ENCODE peak calls at places on chromosomes 3 and 15, in five cellular contexts. C, I, L, Y and W are unnamed samples. For H3K36me3, the result is how much of the 10 kb centered on the place peaks cover.

GRCh38 chr15:69145694-69146492 is 14.5 kb upstream of the GLCE start:
- DNase-seq in C (no peak), I (no peak), L (no peak), Y (peak), W (no peak)

GRCh38 chr3:192802957-192803899 is 75.9 kb upstream of the FGF12 start:
- DNase-seq in C (no peak), I (no peak), L (no peak), Y (peak), W (no peak)

GRCh38 chr3:185549651-185550111 is 2.7 kb downstream of the LIPH start:
- DNase-seq in C (no peak), I (no peak), L (no peak), Y (peak), W (peak)

GRCh38 chr3:137988982-137989381 is 21.0 kb upstream of the CLDN18 start:
- DNase-seq in C (no peak), I (no peak), L (no peak), Y (no peak), W (no peak)

GRCh38 chr3:99472385-99472784 is 166.0 kb upstream of the COL8A1 start:
- DNase-seq in C (no peak), I (no peak), L (no peak), Y (no peak), W (peak)

GRCh38 chr15:100713163-100713867 is 110.9 kb downstream of the ASB7 start:
- DNase-seq in C (peak), I (no peak), L (no peak), Y (peak), W (peak)

GRCh38 chr15:63218114-63218808 is 28.9 kb downstream of the RAB8B start:
- DNase-seq in C (no peak), I (no peak), L (no peak), Y (peak), W (no peak)

GRCh38 chr15:59993950-59994401 is 10.1 kb upstream of the FOXB1 start:
- DNase-seq in C (no peak), I (no peak), L (no peak), Y (no peak), W (no peak)

GRCh38 chr3:123817413-123817812 is 66.7 kb downstream of the MYLK start:
- DNase-seq in C (no peak), I (no peak), L (no peak), Y (peak), W (peak)

GRCh38 chr3:106256249-106256957 is 387.6 kb upstream of the CBLB start:
- DNase-seq in C (no peak), I (no peak), L (no peak), Y (no peak), W (no peak)

GRCh38 chr15:49038382-49038781 is 7.9 kb downstream of the SECISBP2L start:
- DNase-seq in C (no peak), I (no peak), L (no peak), Y (peak), W (peak)

GRCh38 chr15:58383876-58384275 is 47.9 kb upstream of the LIPC start:
- DNase-seq in C (no peak), I (no peak), L (no peak), Y (no peak), W (no peak)

GRCh38 chr3:134029256-134029733 is 430 bp downstream of the SLCO2A1 start:
- DNase-seq in C (no peak), I (no peak), L (no peak), Y (peak), W (no peak)

GRCh38 chr3:3065876-3066275 is 44.3 kb downstream of the IL5RA start:
- DNase-seq in C (no peak), I (no peak), L (no peak), Y (peak), W (no peak)

GRCh38 chr3:56119575-56120349 is 348.5 kb downstream of the ERC2 start:
- DNase-seq in C (peak), I (peak), L (peak), Y (peak), W (peak)

GRCh38 chr3:98556164-98557130 is 24.7 kb downstream of the GPR15 start:
- DNase-seq in C (no peak), I (no peak), L (no peak), Y (no peak), W (peak)

GRCh38 chr3:58645726-58646125 is 20.8 kb downstream of the FAM3D start:
- DNase-seq in C (no peak), I (no peak), L (no peak), Y (no peak), W (peak)

GRCh38 chr3:184183679-184184078 is 2.3 kb upstream of the ABCF3 start:
- DNase-seq in C (no peak), I (no peak), L (no peak), Y (no peak), W (no peak)
- H3K36me3 ChIP-seq in C (under half), I (half or more), L (under half), Y (under half), W (half or more)

GRCh38 chr15:90916461-90916860 is 13.4 kb downstream of the MAN2A2 start:
- DNase-seq in C (no peak), I (no peak), L (no peak), Y (no peak), W (no peak)
- H3K36me3 ChIP-seq in C (under half), I (half or more), L (under half), Y (under half), W (under half)

GRCh38 chr3:81214626-81215025 is 546.8 kb downstream of the GBE1 start:
- DNase-seq in C (no peak), I (no peak), L (no peak), Y (no peak), W (no peak)
- H3K36me3 ChIP-seq in C (under half), I (under half), L (under half), Y (under half), W (under half)

DNA sequence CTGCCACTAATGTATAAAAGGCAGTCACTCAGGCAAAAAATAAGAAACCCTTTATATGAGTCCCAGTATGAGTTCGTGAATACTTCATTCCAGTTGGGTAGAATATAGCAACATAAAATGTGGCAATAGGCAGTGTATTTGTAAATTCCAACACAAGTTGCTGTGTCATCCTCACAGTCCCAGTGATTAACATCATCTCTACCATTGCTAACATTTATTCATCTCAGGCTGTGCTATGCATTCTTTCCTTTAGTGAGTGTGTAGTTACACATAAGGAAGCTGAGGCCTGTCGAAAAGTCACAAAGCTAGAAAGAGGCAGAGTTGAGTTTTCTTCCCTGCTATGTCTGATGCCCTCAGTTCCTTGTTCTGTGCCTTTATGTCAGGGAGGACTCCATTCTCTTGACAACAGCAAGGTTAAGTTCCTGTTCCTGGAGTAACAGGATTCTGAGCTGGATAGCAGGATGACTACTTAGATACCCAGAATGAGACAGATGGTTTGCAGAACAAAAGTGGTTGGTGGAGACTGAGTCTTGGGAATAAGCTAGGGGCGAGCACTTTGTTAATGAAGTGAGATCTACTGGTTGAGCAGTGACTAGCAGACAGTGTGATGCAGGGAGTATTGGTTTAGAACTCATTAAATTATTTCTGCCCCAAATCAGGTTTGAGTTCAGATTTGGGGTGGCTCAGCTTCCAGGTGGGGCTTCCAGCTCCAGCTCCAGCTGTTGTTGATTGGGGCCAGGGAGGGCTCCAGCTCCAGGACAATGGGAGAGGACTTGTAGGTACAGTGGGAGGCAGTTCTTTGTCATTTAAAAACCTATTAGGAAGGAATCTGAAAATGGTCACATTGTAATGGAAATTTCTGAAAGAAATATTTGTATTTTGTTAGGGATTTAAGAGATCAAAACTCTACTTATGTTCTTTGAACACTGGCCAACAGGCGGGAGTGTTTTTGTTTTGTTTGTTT is 96.7 kb downstream of the FNDC3B start:
- DNase-seq in C (no peak), I (no peak), L (no peak), Y (peak), W (no peak)
- H3K36me3 ChIP-seq in C (under half), I (under half), L (under half), Y (under half), W (half or more)

GRCh38 chr3:69105320-69105719 is 17.1 kb downstream of the LMOD3 start:
- DNase-seq in C (no peak), I (no peak), L (no peak), Y (no peak), W (no peak)
- H3K36me3 ChIP-seq in C (under half), I (under half), L (under half), Y (under half), W (under half)

DNA sequence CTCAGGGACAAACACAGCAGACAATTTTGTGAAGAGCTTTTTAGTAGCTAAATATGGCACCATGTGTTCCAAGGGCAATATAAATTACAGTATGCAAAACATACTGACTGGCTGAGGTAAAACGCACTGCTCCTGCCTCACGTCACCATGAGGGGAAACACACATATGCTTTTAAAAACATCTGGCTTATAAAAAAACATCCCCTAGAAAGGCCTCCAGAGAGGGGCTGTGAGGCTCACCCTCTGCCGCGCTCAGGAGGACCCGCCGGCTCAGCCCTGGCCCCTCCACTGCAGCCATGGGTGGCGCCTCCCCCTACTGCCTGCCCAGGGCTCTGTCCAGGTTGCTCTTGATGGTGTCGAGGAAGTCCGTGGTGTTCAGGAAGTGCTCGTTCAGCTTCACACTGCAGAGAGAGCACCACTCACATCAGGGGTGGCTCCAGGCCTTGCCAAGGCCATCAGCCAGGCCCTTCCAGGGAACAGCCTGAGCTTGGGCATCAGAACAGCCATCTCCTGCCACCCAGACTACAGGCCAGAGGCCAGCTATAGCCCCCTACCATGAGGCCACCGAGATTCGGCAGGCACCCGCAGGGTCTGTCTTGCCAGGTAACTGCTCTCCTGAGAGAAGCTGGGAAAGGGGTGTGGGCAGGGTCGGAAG is 18.2 kb downstream of the IDH2 start:
- DNase-seq in C (no peak), I (no peak), L (no peak), Y (no peak), W (no peak)
- H3K36me3 ChIP-seq in C (under half), I (half or more), L (under half), Y (under half), W (under half)

GRCh38 chr3:49111347-49111746 is 6.8 kb upstream of the QARS1 start:
- DNase-seq in C (no peak), I (no peak), L (no peak), Y (no peak), W (no peak)
- H3K36me3 ChIP-seq in C (under half), I (half or more), L (under half), Y (half or more), W (under half)